ENCODE peak calls at places on chromosomes 3 and 15, in nine cellular contexts. O is sigmoid colon, A is HepG2, C is uterus, P is heart left ventricle, Y is stomach, F is adrenal gland, X is IMR-90, B is prostate gland. S is an unnamed sample.
A peak's percentile ranks its signal among the peaks of the same experiment; 100 is the strongest.

GRCh38 chr3:52053307-52054304 is 2.8 kb downstream of the DUSP7 start:
- DNase-seq in O (no peak), P (peak; percentile 52), C (peak; percentile 54), X (peak; percentile 29), Y (no peak), B (peak; percentile 66), F (no peak), A (no peak), S (peak; percentile 44)

GRCh38 chr3:114694251-114694650 is 400.4 kb downstream of the TIGIT start:
- DNase-seq in P (no peak), A (no peak), O (no peak), C (no peak), F (no peak), X (no peak), B (no peak), Y (no peak), S (no peak)

GRCh38 chr3:37197810-37198371 is 23.5 kb upstream of the LRRFIP2 start:
- DNase-seq in C (no peak), F (no peak), Y (no peak), A (no peak), X (peak; percentile 55), B (no peak), P (no peak), O (no peak), S (no peak)

GRCh38 chr15:70589221-70589620 is 174.1 kb downstream of the UACA start:
- DNase-seq in X (peak; percentile 74), O (no peak), P (no peak), F (no peak), A (no peak), Y (no peak), B (no peak), C (no peak), S (no peak)

GRCh38 chr3:13167829-13168228 is 94.6 kb upstream of the IQSEC1 start:
- DNase-seq in Y (no peak), P (no peak), C (no peak), B (no peak), A (no peak), O (peak; percentile 15), F (no peak), X (no peak), S (no peak)

GRCh38 chr3:48898383-48899234 is at the start of gene SLC25A20:
- DNase-seq in C (peak; percentile 84), X (peak; percentile 78), Y (peak; percentile 96), F (peak; percentile 91), B (peak; percentile 75), O (peak; percentile 95), A (peak; percentile 80), P (peak; percentile 91), S (peak; percentile 88)

GRCh38 chr3:10193692-10194327 is 29.1 kb downstream of the IRAK2 start:
- DNase-seq in F (no peak), B (no peak), P (no peak), O (no peak), Y (no peak), A (no peak), C (no peak), X (no peak), S (peak; percentile 43)

GRCh38 chr3:53773586-53774368 is 72.4 kb downstream of the CHDH start:
- DNase-seq in X (peak; percentile 89), P (no peak), Y (no peak), B (peak; percentile 27), F (peak; percentile 86), C (peak; percentile 67), A (no peak), O (no peak), S (peak; percentile 40)

GRCh38 chr3:134008630-134009156 is 21.0 kb downstream of the SLCO2A1 start:
- DNase-seq in A (no peak), B (no peak), X (peak; percentile 84), P (no peak), C (no peak), O (peak; percentile 10), Y (no peak), F (no peak), S (no peak)

GRCh38 chr3:52844290-52844985 is 9.6 kb upstream of the MUSTN1 start:
- DNase-seq in X (no peak), A (peak; percentile 20), B (no peak), O (no peak), P (no peak), Y (no peak), C (no peak), F (no peak), S (no peak)

GRCh38 chr3:23710555-23710954 is 95.2 kb upstream of the UBE2E1 start:
- DNase-seq in B (no peak), O (peak; percentile 89), A (no peak), C (peak; percentile 26), P (peak; percentile 59), Y (no peak), X (peak; percentile 98), F (no peak), S (peak; percentile 44)

GRCh38 chr15:83209333-83209732 is 1.7 kb upstream of the HDGFL3 start:
- DNase-seq in Y (no peak), B (no peak), C (no peak), P (no peak), F (no peak), O (no peak), X (no peak), A (peak; percentile 2), S (no peak)

GRCh38 chr3:177838951-177839350 is 641.7 kb upstream of the TBL1XR1 start:
- DNase-seq in Y (no peak), P (no peak), C (no peak), O (no peak), X (no peak), A (no peak), F (no peak), B (no peak), S (no peak)

GRCh38 chr3:39170461-39170860 is 17.1 kb upstream of the CSRNP1 start:
- DNase-seq in F (no peak), Y (no peak), A (no peak), X (no peak), O (peak; percentile 29), P (no peak), C (no peak), B (no peak), S (no peak)

GRCh38 chr15:41918506-41919126 is 24.8 kb upstream of the SPTBN5 start:
- DNase-seq in O (no peak), A (no peak), F (no peak), B (no peak), C (no peak), Y (no peak), P (no peak), X (no peak), S (no peak)
- H3K27ac ChIP-seq in O (peak overlapping the region; percentile 38), A (no peak overlapping the region), F (no peak overlapping the region), B (no peak overlapping the region), C (peak overlapping the region; percentile 54), Y (peak overlapping the region; percentile 61), P (peak overlapping the region; percentile 37), X (no peak overlapping the region), S (peak overlapping the region; percentile 49)

DNA sequence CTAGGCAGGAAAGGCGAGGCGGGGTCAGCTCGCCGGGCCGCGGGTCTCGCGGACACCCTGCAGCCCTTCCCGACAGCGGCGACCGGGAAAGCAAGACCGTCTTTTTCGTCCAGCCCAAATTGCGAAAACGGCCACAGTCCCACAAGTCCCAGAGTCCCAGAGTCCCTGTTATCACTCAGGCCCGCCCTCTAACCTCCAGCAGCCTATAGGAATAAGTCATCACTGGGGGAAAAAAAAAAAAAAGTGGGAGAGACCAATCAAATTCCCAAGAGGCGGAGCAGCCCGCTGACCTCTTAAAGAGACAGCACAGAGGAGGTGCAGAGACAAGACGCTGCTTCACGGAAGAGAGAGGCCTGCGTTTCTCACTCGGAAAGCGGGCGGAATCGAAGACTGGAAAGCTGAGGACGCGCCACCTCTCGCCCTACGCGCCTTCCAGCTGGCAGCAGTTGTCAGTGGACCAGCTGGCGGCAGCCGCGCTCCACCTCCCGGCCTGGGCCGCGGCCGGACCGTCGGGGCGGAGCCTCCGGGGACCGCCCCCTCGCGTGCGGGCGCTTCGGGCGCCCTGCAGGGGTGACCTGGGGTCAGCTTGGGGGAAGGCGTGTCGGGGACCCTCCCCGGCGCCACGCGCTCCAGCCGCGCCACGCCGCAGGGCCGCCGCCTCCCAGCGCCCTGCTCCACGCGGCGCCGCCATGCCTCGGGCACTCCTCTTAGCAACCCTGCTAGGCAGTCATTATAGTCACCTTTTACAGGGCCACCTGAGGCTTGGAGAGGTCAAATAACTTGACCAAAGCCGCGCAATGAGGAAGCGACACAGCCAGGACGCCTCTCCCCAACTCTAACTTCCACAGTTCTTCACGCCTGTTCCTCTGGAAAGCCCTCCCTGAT is at the start of gene TPRA1:
- DNase-seq in P (peak; percentile 93), O (peak; percentile 96), X (peak; percentile 96), F (peak; percentile 95), A (peak; percentile 98), B (peak; percentile 92), C (peak; percentile 94), Y (peak; percentile 89), S (peak; percentile 89)
- TF ChIP-seq POLR2A in P (peak; percentile 79), O (no peak), X (peak; percentile 78), F (peak; percentile 4), A (peak; percentile 86), B (peak; percentile 62), C (peak; percentile 86), Y (no peak), S (peak; percentile 12)

GRCh38 chr15:36953346-36953745 is 147.0 kb downstream of the MEIS2 start:
- DNase-seq in P (no peak), X (peak; percentile 56), F (no peak), Y (no peak), C (no peak), A (no peak), B (no peak), O (no peak), S (no peak)

GRCh38 chr15:36948982-36949381 is 151.4 kb downstream of the MEIS2 start:
- DNase-seq in X (no peak), C (no peak), P (no peak), Y (no peak), A (no peak), B (no peak), F (no peak), O (no peak), S (no peak)

GRCh38 chr15:36954486-36954885 is 145.9 kb downstream of the MEIS2 start:
- DNase-seq in C (no peak), P (no peak), O (no peak), B (no peak), F (no peak), A (no peak), X (peak; percentile 62), Y (no peak), S (no peak)

GRCh38 chr15:36950371-36950770 is 150.0 kb downstream of the MEIS2 start:
- DNase-seq in P (no peak), B (no peak), O (no peak), A (no peak), X (no peak), Y (no peak), F (no peak), C (no peak), S (no peak)

GRCh38 chr15:36951747-36952247 is 148.6 kb downstream of the MEIS2 start:
- DNase-seq in B (no peak), A (no peak), C (no peak), X (peak; percentile 84), O (no peak), Y (no peak), F (no peak), P (no peak), S (no peak)
- H3K4me1 ChIP-seq in B (no peaks in the 10 kb centered on the region), A (no peaks in the 10 kb centered on the region), C (no peaks in the 10 kb centered on the region), X (peaks cover 8% of the 10 kb centered on the region), O (peaks cover 20% of the 10 kb centered on the region), Y (no peaks in the 10 kb centered on the region), F (no peaks in the 10 kb centered on the region), P (peaks cover 19% of the 10 kb centered on the region), S (no peaks in the 10 kb centered on the region)

DNA sequence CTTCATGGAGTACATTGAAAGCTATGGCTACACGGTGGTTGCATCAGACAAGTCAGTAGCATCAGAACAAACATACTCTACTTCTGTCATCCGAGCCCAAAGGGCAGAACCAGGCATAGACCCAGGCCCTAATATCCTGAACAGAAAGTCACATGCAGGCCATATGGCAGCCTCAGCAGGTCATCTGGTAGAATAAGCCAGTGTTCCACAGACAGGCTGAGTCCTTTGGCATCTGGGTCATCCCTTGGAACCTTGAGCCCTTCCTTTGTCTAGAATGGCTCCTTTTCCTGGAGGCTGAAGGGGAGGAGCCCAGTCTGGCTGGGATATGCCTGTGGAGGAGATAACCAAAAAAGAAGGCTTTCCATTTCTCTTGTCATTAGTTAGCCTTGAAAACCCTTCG is 29.2 kb downstream of the SEMA6D start:
- DNase-seq in O (no peak), X (no peak), Y (no peak), A (no peak), C (no peak), P (no peak), F (no peak), B (no peak), S (no peak)
- H3K27ac ChIP-seq in O (no peak overlapping the region), X (no peak overlapping the region), Y (no peak overlapping the region), A (no peak overlapping the region), C (no peak overlapping the region), P (no peak overlapping the region), F (no peak overlapping the region), B (no peak overlapping the region), S (no peak overlapping the region)